ENCODE peak calls at places on chromosomes 1 and 21, in ten cellular contexts. U is smooth muscle cell of the brain vasculature; I is HuH-7; B is astrocyte of the hippocampus; X is fibroblast of mammary gland; Q is activated T-cell treated with anti-CD3 and anti-CD28 coated beads, Interleukin-2, amount 50 U/mL, for 48 hours; S is CD4-positive, CD25-positive, alpha-beta regulatory T cell; G is activated CD8-positive, alpha-beta memory T cell treated with anti-CD3 and anti-CD28 coated beads for 4 hours; Z is prostate gland; K is NCI-H526 treated with DMSO at 0.1 percent for 48 hours. A is an unnamed sample.

GRCh38 chr1:216210081-216210480 is 213.2 kb downstream of the USH2A start:
- DNase-seq in B (peak; percentile 10), X (peak; percentile 3), Z (no peak), G (no peak), I (no peak), K (no peak), Q (no peak), S (no peak), U (no peak), A (no peak)

GRCh38 chr1:6249732-6250689 is 6.0 kb downstream of the HES3 start:
- DNase-seq in B (no peak), S (no peak), Q (no peak), U (no peak), I (no peak), G (no peak), K (no peak), Z (no peak), X (no peak), A (no peak)

GRCh38 chr21:34609244-34609950 is 5.5 kb downstream of the RCAN1 start:
- DNase-seq in K (peak; percentile 5), S (no peak), Z (no peak), I (no peak), X (no peak), B (no peak), G (no peak), U (no peak), Q (no peak), A (no peak)

GRCh38 chr1:240947438-240948224 is 335.7 kb upstream of the GREM2 start:
- DNase-seq in S (no peak), X (no peak), K (no peak), Z (no peak), G (no peak), B (no peak), U (no peak), I (no peak), Q (no peak), A (no peak)

GRCh38 chr1:38133304-38133703 is 86.7 kb upstream of the POU3F1 start:
- DNase-seq in Q (no peak), B (no peak), U (no peak), G (no peak), K (no peak), I (no peak), Z (no peak), X (no peak), S (no peak), A (no peak)

GRCh38 chr1:27966402-27967105 is 6.8 kb downstream of the XKR8 start:
- DNase-seq in G (no peak), B (peak; percentile 57), I (no peak), Z (no peak), S (no peak), K (no peak), Q (no peak), X (no peak), U (no peak), A (peak; percentile 40)

GRCh38 chr1:10210841-10211804 is 753 bp downstream of the KIF1B start:
- DNase-seq in S (peak; percentile 22), Z (peak; percentile 94), X (peak; percentile 98), U (peak; percentile 45), B (peak; percentile 91), I (peak; percentile 34), Q (peak; percentile 44), K (peak; percentile 22), G (no peak), A (peak; percentile 96)

GRCh38 chr1:53411541-53412152 is 47.6 kb upstream of the DMRTB1 start:
- DNase-seq in Q (peak; percentile 47), Z (no peak), K (no peak), B (no peak), I (no peak), S (no peak), U (no peak), G (no peak), X (no peak), A (no peak)

A was measured in breast epithelium.